ENCODE peak calls at places on chromosomes 3 and 15, in six cellular contexts. One of them, this sample, is unnamed. For H3K27me3 and H3K4me1, the result is how much of the 10 kb centered on the place peaks cover.

GRCh38 chr15:90872481-90873184 is 4.2 kb downstream of the FURIN start:
- DNase-seq in IMR-90: peak
- DNase-seq in upper lobe of right lung: no peak
- DNase-seq in heart right ventricle: no peak
- DNase-seq in SK-N-SH: peak
- DNase-seq in aorta: peak
- DNase-seq in this sample: no peak

GRCh38 chr3:194588741-194589140 is 44.5 kb downstream of the TMEM44 start:
- DNase-seq in IMR-90: peak
- DNase-seq in heart right ventricle: no peak
- DNase-seq in aorta: no peak
- DNase-seq in upper lobe of right lung: no peak
- DNase-seq in SK-N-SH: no peak
- DNase-seq in this sample: no peak

GRCh38 chr15:44729394-44729913 is 6.9 kb upstream of the TRIM69 start:
- DNase-seq in IMR-90: peak
- DNase-seq in heart right ventricle: peak
- DNase-seq in aorta: peak
- DNase-seq in SK-N-SH: no peak
- DNase-seq in upper lobe of right lung: peak
- DNase-seq in this sample: no peak

GRCh38 chr3:151579571-151580270 is 118.9 kb upstream of the IGSF10 start:
- DNase-seq in aorta: no peak
- DNase-seq in upper lobe of right lung: no peak
- DNase-seq in IMR-90: no peak
- DNase-seq in SK-N-SH: no peak
- DNase-seq in heart right ventricle: no peak
- DNase-seq in this sample: no peak

GRCh38 chr3:59978979-59979378 is 929.2 kb upstream of the CFAP20DC start:
- DNase-seq in IMR-90: no peak
- DNase-seq in SK-N-SH: no peak
- DNase-seq in upper lobe of right lung: no peak
- DNase-seq in heart right ventricle: no peak
- DNase-seq in aorta: no peak
- DNase-seq in this sample: no peak

GRCh38 chr15:100650685-100651084 is 48.3 kb downstream of the ASB7 start:
- DNase-seq in SK-N-SH: no peak
- DNase-seq in heart right ventricle: no peak
- DNase-seq in aorta: no peak
- DNase-seq in IMR-90: no peak
- DNase-seq in upper lobe of right lung: no peak
- DNase-seq in this sample: no peak

GRCh38 chr3:149273096-149273751 is 51.6 kb upstream of the CP start:
- DNase-seq in upper lobe of right lung: no peak
- DNase-seq in heart right ventricle: no peak
- DNase-seq in IMR-90: peak
- DNase-seq in SK-N-SH: peak
- DNase-seq in aorta: no peak
- DNase-seq in this sample: peak

GRCh38 chr3:50455133-50455532 is 48.3 kb downstream of the CACNA2D2 start:
- DNase-seq in heart right ventricle: no peak
- DNase-seq in SK-N-SH: no peak
- DNase-seq in upper lobe of right lung: no peak
- DNase-seq in aorta: no peak
- DNase-seq in IMR-90: no peak
- DNase-seq in this sample: no peak

GRCh38 chr15:52559583-52559982 is 9.2 kb downstream of the ARPP19 start:
- DNase-seq in IMR-90: peak
- DNase-seq in SK-N-SH: no peak
- DNase-seq in upper lobe of right lung: no peak
- DNase-seq in aorta: no peak
- DNase-seq in heart right ventricle: no peak
- DNase-seq in this sample: no peak

GRCh38 chr3:192408721-192409151 is 318.6 kb downstream of the FGF12 start:
- DNase-seq in IMR-90: no peak
- DNase-seq in SK-N-SH: peak
- DNase-seq in upper lobe of right lung: no peak
- DNase-seq in heart right ventricle: peak
- DNase-seq in aorta: no peak
- DNase-seq in this sample: no peak

GRCh38 chr15:85752591-85752990 is 42.1 kb downstream of the KLHL25 start:
- DNase-seq in heart right ventricle: no peak
- DNase-seq in IMR-90: no peak
- DNase-seq in upper lobe of right lung: peak
- DNase-seq in aorta: no peak
- DNase-seq in SK-N-SH: no peak
- DNase-seq in this sample: no peak

GRCh38 chr3:8767667-8768363 is 1.6 kb downstream of the OXTR start:
- DNase-seq in IMR-90: no peak
- DNase-seq in upper lobe of right lung: no peak
- DNase-seq in SK-N-SH: peak
- DNase-seq in aorta: no peak
- DNase-seq in heart right ventricle: no peak
- DNase-seq in this sample: peak

GRCh38 chr15:74337607-74338211 is 29.7 kb downstream of the CYP11A1 start:
- DNase-seq in upper lobe of right lung: peak
- DNase-seq in SK-N-SH: no peak
- DNase-seq in aorta: no peak
- DNase-seq in IMR-90: no peak
- DNase-seq in heart right ventricle: no peak
- DNase-seq in this sample: no peak

GRCh38 chr3:124422805-124423204 is 307.4 kb upstream of the UMPS start:
- DNase-seq in SK-N-SH: no peak
- DNase-seq in upper lobe of right lung: no peak
- DNase-seq in IMR-90: no peak
- DNase-seq in heart right ventricle: no peak
- DNase-seq in aorta: no peak
- DNase-seq in this sample: no peak

GRCh38 chr3:81291586-81291985 is 469.9 kb downstream of the GBE1 start:
- DNase-seq in upper lobe of right lung: no peak
- DNase-seq in heart right ventricle: no peak
- DNase-seq in aorta: no peak
- DNase-seq in SK-N-SH: no peak
- DNase-seq in IMR-90: no peak
- DNase-seq in this sample: no peak

GRCh38 chr3:156509209-156510174 is 45.4 kb downstream of the SSR3 start:
- DNase-seq in SK-N-SH: peak
- DNase-seq in aorta: no peak
- DNase-seq in upper lobe of right lung: no peak
- DNase-seq in IMR-90: peak
- DNase-seq in heart right ventricle: no peak
- DNase-seq in this sample: peak

GRCh38 chr15:45228931-45229330 is 23.1 kb upstream of the SLC28A2 start:
- DNase-seq in upper lobe of right lung: no peak
- DNase-seq in heart right ventricle: no peak
- DNase-seq in aorta: no peak
- DNase-seq in IMR-90: no peak
- DNase-seq in SK-N-SH: no peak
- DNase-seq in this sample: peak

GRCh38 chr3:126355777-126356372 is 1.3 kb downstream of the KLF15 start:
- DNase-seq in upper lobe of right lung: peak
- DNase-seq in aorta: peak
- DNase-seq in heart right ventricle: peak
- DNase-seq in SK-N-SH: peak
- DNase-seq in IMR-90: peak
- DNase-seq in this sample: peak

GRCh38 chr3:50219285-50219684 is 14.2 kb downstream of the SLC38A3 start:
- DNase-seq in SK-N-SH: no peak
- DNase-seq in upper lobe of right lung: no peak
- DNase-seq in IMR-90: no peak
- DNase-seq in heart right ventricle: no peak
- DNase-seq in aorta: no peak
- DNase-seq in this sample: no peak

GRCh38 chr15:101088788-101089578 is 162.9 kb downstream of the CHSY1 start:
- DNase-seq in aorta: peak
- DNase-seq in upper lobe of right lung: peak
- DNase-seq in SK-N-SH: peak
- DNase-seq in heart right ventricle: peak
- DNase-seq in IMR-90: no peak
- DNase-seq in this sample: peak

GRCh38 chr3:175433026-175433668 is 574.0 kb downstream of the NAALADL2 start:
- DNase-seq in heart right ventricle: no peak
- DNase-seq in SK-N-SH: no peak
- DNase-seq in upper lobe of right lung: no peak
- DNase-seq in IMR-90: peak
- DNase-seq in aorta: no peak
- DNase-seq in this sample: no peak

GRCh38 chr15:31262901-31263671 is 63.5 kb upstream of the KLF13 start:
- DNase-seq in SK-N-SH: no peak
- DNase-seq in heart right ventricle: no peak
- DNase-seq in aorta: peak
- DNase-seq in IMR-90: peak
- DNase-seq in upper lobe of right lung: peak
- DNase-seq in this sample: peak

GRCh38 chr3:44910693-44911092 is 36.3 kb downstream of the TGM4 start:
- DNase-seq in aorta: no peak
- DNase-seq in heart right ventricle: no peak
- DNase-seq in IMR-90: no peak
- DNase-seq in upper lobe of right lung: no peak
- DNase-seq in SK-N-SH: no peak
- DNase-seq in this sample: no peak

GRCh38 chr15:41501961-41502786 is 8.5 kb downstream of the ITPKA start:
- DNase-seq in aorta: no peak
- DNase-seq in upper lobe of right lung: peak
- DNase-seq in SK-N-SH: peak
- DNase-seq in IMR-90: no peak
- DNase-seq in heart right ventricle: no peak
- DNase-seq in this sample: no peak

GRCh38 chr3:97257942-97258341 is 443.5 kb downstream of the EPHA6 start:
- DNase-seq in aorta: no peak
- DNase-seq in heart right ventricle: no peak
- DNase-seq in SK-N-SH: no peak
- DNase-seq in upper lobe of right lung: no peak
- DNase-seq in IMR-90: no peak
- DNase-seq in this sample: no peak

GRCh38 chr3:22012471-22012870 is 261.5 kb upstream of the ZNF385D start:
- DNase-seq in heart right ventricle: no peak
- DNase-seq in SK-N-SH: no peak
- DNase-seq in IMR-90: no peak
- DNase-seq in upper lobe of right lung: no peak
- DNase-seq in aorta: no peak
- DNase-seq in this sample: no peak

GRCh38 chr3:42256135-42256819 is 9.7 kb downstream of the CCK start:
- DNase-seq in upper lobe of right lung: no peak
- DNase-seq in aorta: no peak
- DNase-seq in IMR-90: peak
- DNase-seq in heart right ventricle: no peak
- DNase-seq in SK-N-SH: no peak
- DNase-seq in this sample: peak

GRCh38 chr3:71502066-71502465 is 81.5 kb downstream of the FOXP1 start:
- DNase-seq in heart right ventricle: no peak
- DNase-seq in SK-N-SH: no peak
- DNase-seq in upper lobe of right lung: no peak
- DNase-seq in aorta: no peak
- DNase-seq in IMR-90: no peak
- DNase-seq in this sample: no peak

GRCh38 chr3:59981377-59981776 is 931.6 kb upstream of the CFAP20DC start:
- DNase-seq in IMR-90: no peak
- DNase-seq in aorta: no peak
- DNase-seq in heart right ventricle: no peak
- DNase-seq in SK-N-SH: no peak
- DNase-seq in upper lobe of right lung: no peak
- DNase-seq in this sample: peak

GRCh38 chr3:24387493-24387892 is 107.2 kb downstream of the THRB start:
- DNase-seq in IMR-90: no peak
- DNase-seq in aorta: no peak
- DNase-seq in upper lobe of right lung: no peak
- DNase-seq in SK-N-SH: no peak
- DNase-seq in heart right ventricle: no peak
- DNase-seq in this sample: no peak

GRCh38 chr15:34905047-34905446 is 64.5 kb downstream of the AQR start:
- DNase-seq in IMR-90: peak
- DNase-seq in SK-N-SH: no peak
- DNase-seq in aorta: no peak
- DNase-seq in heart right ventricle: no peak
- DNase-seq in upper lobe of right lung: no peak
- DNase-seq in this sample: no peak

DNA sequence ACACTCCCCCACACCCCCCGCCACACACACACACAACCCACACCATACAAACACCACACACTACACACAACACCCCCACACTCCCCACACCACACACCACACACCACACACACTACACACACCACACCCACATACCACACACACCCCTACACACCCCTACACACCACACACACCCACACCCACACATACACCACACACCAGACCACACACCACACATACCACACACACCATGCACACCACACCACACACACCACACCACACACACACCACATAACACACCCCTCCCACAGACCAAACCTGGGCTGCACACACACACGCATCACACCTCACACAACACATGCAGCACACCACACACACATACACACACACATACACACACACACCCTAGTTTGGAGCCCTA is 1.8 kb upstream of the RASGRF1 start:
- DNase-seq in heart right ventricle: no peak
- DNase-seq in IMR-90: no peak
- DNase-seq in aorta: no peak
- DNase-seq in upper lobe of right lung: no peak
- DNase-seq in SK-N-SH: no peak
- DNase-seq in this sample: no peak
- H3K27me3 ChIP-seq in heart right ventricle: half or more
- H3K27me3 ChIP-seq in IMR-90: under half
- H3K27me3 ChIP-seq in aorta: under half
- H3K27me3 ChIP-seq in upper lobe of right lung: half or more
- H3K27me3 ChIP-seq in SK-N-SH: under half
- H3K27me3 ChIP-seq in this sample: under half

GRCh38 chr3:13484861-13485590 is 4.9 kb downstream of the HDAC11 start:
- DNase-seq in upper lobe of right lung: peak
- DNase-seq in aorta: peak
- DNase-seq in SK-N-SH: peak
- DNase-seq in heart right ventricle: peak
- DNase-seq in IMR-90: peak
- DNase-seq in this sample: peak
- H3K4me1 ChIP-seq in upper lobe of right lung: under half
- H3K4me1 ChIP-seq in aorta: under half
- H3K4me1 ChIP-seq in SK-N-SH: under half
- H3K4me1 ChIP-seq in heart right ventricle: under half
- H3K4me1 ChIP-seq in IMR-90: under half
- H3K4me1 ChIP-seq in this sample: under half

GRCh38 chr3:190626951-190627620 is 113.2 kb downstream of the IL1RAP start:
- DNase-seq in heart right ventricle: no peak
- DNase-seq in SK-N-SH: no peak
- DNase-seq in IMR-90: no peak
- DNase-seq in upper lobe of right lung: no peak
- DNase-seq in aorta: no peak
- DNase-seq in this sample: no peak
- H3K27me3 ChIP-seq in heart right ventricle: under half
- H3K27me3 ChIP-seq in SK-N-SH: under half
- H3K27me3 ChIP-seq in IMR-90: under half
- H3K27me3 ChIP-seq in upper lobe of right lung: under half
- H3K27me3 ChIP-seq in aorta: under half
- H3K27me3 ChIP-seq in this sample: under half

DNA sequence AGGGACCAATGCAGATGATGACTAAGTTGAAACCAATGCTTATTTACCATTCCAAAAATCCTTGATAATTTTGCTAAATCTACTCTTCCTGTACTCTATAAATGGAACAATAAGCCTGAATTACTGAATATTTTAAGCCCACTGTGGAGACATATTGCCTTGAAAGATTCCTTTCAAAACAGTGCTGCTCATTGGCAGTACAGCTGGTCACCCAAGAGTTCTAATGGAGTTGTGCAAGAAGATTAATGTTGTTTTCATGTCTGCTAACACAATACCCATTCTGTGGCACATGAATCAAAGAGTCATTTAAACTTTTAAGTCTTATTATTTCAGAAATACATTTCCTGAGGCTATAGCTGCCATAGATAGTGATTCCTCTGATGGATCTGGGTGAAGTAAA is 181.1 kb upstream of the CBLB start:
- DNase-seq in SK-N-SH: no peak
- DNase-seq in heart right ventricle: no peak
- DNase-seq in IMR-90: peak
- DNase-seq in aorta: no peak
- DNase-seq in upper lobe of right lung: no peak
- DNase-seq in this sample: no peak
- H3K4me1 ChIP-seq in SK-N-SH: under half
- H3K4me1 ChIP-seq in heart right ventricle: under half
- H3K4me1 ChIP-seq in IMR-90: under half
- H3K4me1 ChIP-seq in aorta: under half
- H3K4me1 ChIP-seq in upper lobe of right lung: under half
- H3K4me1 ChIP-seq in this sample: under half